ENCODE peak calls at places on chromosomes 11 and 22, in seven cellular contexts. O is mammary epithelial cell; F is brain microvascular endothelial cell; L is DND-41; Z is uterus; I is upper lobe of right lung; Y is CD8-positive, alpha-beta T cell. D is an unnamed sample.

GRCh38 chr11:34405079-34405858 is 33.5 kb upstream of the CAT start:
- DNase-seq in O (peak), F (peak), L (no peak), Z (no peak), I (no peak), Y (no peak), D (peak)

GRCh38 chr11:68090706-68091105 is 30.5 kb downstream of the CHKA start:
- DNase-seq in O (no peak), F (peak), L (no peak), Z (no peak), I (no peak), Y (no peak), D (peak)

GRCh38 chr11:48036466-48036865 is 56.1 kb downstream of the PTPRJ start:
- DNase-seq in O (no peak), F (no peak), L (no peak), Z (no peak), I (no peak), Y (no peak), D (no peak)

GRCh38 chr11:130426223-130427048 is 2.0 kb downstream of the ADAMTS8 start:
- DNase-seq in O (no peak), F (no peak), L (no peak), Z (no peak), I (no peak), Y (no peak), D (no peak)

GRCh38 chr11:8232849-8233606 is 30.6 kb downstream of the LMO1 start:
- DNase-seq in O (no peak), F (no peak), L (no peak), Z (no peak), I (peak), Y (no peak), D (no peak)

GRCh38 chr11:71311928-71312510 is 59.6 kb upstream of the SHANK2 start:
- DNase-seq in O (no peak), F (no peak), L (no peak), Z (no peak), I (peak), Y (no peak), D (no peak)

GRCh38 chr22:31569126-31569525 is 72.8 kb downstream of the SFI1 start:
- DNase-seq in O (no peak), F (no peak), L (no peak), Z (no peak), I (no peak), Y (no peak), D (no peak)

GRCh38 chr22:39932918-39933649 is 27.1 kb upstream of the TMA7B start:
- DNase-seq in O (no peak), F (no peak), L (peak), Z (no peak), I (no peak), Y (peak), D (peak)

GRCh38 chr22:23834830-23835772 is 3.7 kb downstream of the DERL3 start:
- DNase-seq in O (no peak), F (no peak), L (no peak), Z (no peak), I (peak), Y (no peak), D (no peak)

GRCh38 chr11:61160487-61161189 is 588 bp downstream of the VPS37C start:
- DNase-seq in O (no peak), F (no peak), L (no peak), Z (no peak), I (no peak), Y (no peak), D (no peak)

GRCh38 chr22:26568207-26568706 is 21.7 kb downstream of the TPST2 start:
- DNase-seq in O (peak), F (no peak), L (no peak), Z (no peak), I (no peak), Y (no peak), D (no peak)

GRCh38 chr22:48492371-48493320 is 1335.0 kb downstream of the BRD1 start:
- DNase-seq in O (peak), F (peak), L (peak), Z (peak), I (peak), Y (no peak), D (peak)

GRCh38 chr11:86999859-87000753 is 37.6 kb upstream of the TMEM135 start:
- DNase-seq in O (peak), F (peak), L (no peak), Z (no peak), I (no peak), Y (no peak), D (no peak)

GRCh38 chr11:100923555-100923954 is 206.1 kb downstream of the PGR start:
- DNase-seq in O (no peak), F (peak), L (no peak), Z (no peak), I (no peak), Y (no peak), D (no peak)

GRCh38 chr11:114196994-114197702 is 99.1 kb upstream of the NNMT start:
- DNase-seq in O (no peak), F (no peak), L (no peak), Z (no peak), I (no peak), Y (no peak), D (no peak)

GRCh38 chr22:36409911-36410756 is 22.4 kb upstream of the MYH9 start:
- DNase-seq in O (peak), F (no peak), L (no peak), Z (peak), I (peak), Y (peak), D (peak)

GRCh38 chr11:97111559-97111958 is 721.7 kb downstream of the JRKL start:
- DNase-seq in O (no peak), F (no peak), L (no peak), Z (no peak), I (no peak), Y (no peak), D (no peak)

GRCh38 chr22:21450320-21450831 is 16.8 kb upstream of the TMEM191C start:
- DNase-seq in O (no peak), F (no peak), L (no peak), Z (no peak), I (peak), Y (no peak), D (no peak)

GRCh38 chr11:13160302-13160701 is 117.3 kb upstream of the BMAL1 start:
- DNase-seq in O (peak), F (no peak), L (no peak), Z (no peak), I (no peak), Y (no peak), D (no peak)

GRCh38 chr11:10158461-10158860 is 135.6 kb downstream of the SBF2 start:
- DNase-seq in O (peak), F (no peak), L (no peak), Z (no peak), I (no peak), Y (no peak), D (no peak)

GRCh38 chr11:102226702-102227101 is 90.6 kb upstream of the BIRC3 start:
- DNase-seq in O (peak), F (peak), L (no peak), Z (no peak), I (no peak), Y (no peak), D (no peak)
- H3K4me3 ChIP-seq in O (peak), F (peak), L (no peak), Z (no peak), I (no peak), Y (no peak), D (no peak)

GRCh38 chr11:109043318-109043717 is 378.4 kb downstream of the DDX10 start:
- DNase-seq in O (no peak), F (no peak), L (no peak), Z (no peak), I (no peak), Y (no peak), D (peak)

GRCh38 chr11:109041876-109042275 is 377.0 kb downstream of the DDX10 start:
- DNase-seq in O (no peak), F (peak), L (no peak), Z (no peak), I (no peak), Y (no peak), D (no peak)

GRCh38 chr11:109039611-109040010 is 374.7 kb downstream of the DDX10 start:
- DNase-seq in O (peak), F (no peak), L (no peak), Z (no peak), I (no peak), Y (no peak), D (no peak)

GRCh38 chr11:109037856-109038780 is 373.2 kb downstream of the DDX10 start:
- DNase-seq in O (peak), F (peak), L (no peak), Z (peak), I (no peak), Y (no peak), D (no peak)

GRCh38 chr11:109040303-109040702 is 375.4 kb downstream of the DDX10 start:
- DNase-seq in O (no peak), F (no peak), L (no peak), Z (no peak), I (no peak), Y (no peak), D (peak)
- TF ChIP-seq CTCF in O (no peak), F (peak), L (peak), Z (no peak), I (no peak), Y (no peak), D (peak)

GRCh38 chr22:49866646-49867045 is 13.0 kb downstream of the ZBED4 start:
- DNase-seq in O (no peak), F (no peak), L (no peak), Z (no peak), I (no peak), Y (no peak), D (no peak)

GRCh38 chr22:49867303-49868250 is 13.9 kb downstream of the ZBED4 start:
- DNase-seq in O (no peak), F (no peak), L (no peak), Z (no peak), I (peak), Y (no peak), D (no peak)

GRCh38 chr22:49863936-49864335 is 10.3 kb downstream of the ZBED4 start:
- DNase-seq in O (no peak), F (no peak), L (peak), Z (no peak), I (no peak), Y (no peak), D (no peak)

GRCh38 chr22:49866134-49866533 is 12.5 kb downstream of the ZBED4 start:
- DNase-seq in O (no peak), F (no peak), L (no peak), Z (no peak), I (no peak), Y (no peak), D (no peak)

GRCh38 chr22:49865156-49865555 is 11.5 kb downstream of the ZBED4 start:
- DNase-seq in O (no peak), F (no peak), L (no peak), Z (no peak), I (peak), Y (no peak), D (no peak)
- H3K4me3 ChIP-seq in O (no peak), F (no peak), L (no peak), Z (no peak), I (no peak), Y (no peak), D (no peak)

GRCh38 chr11:365831-366230 is 3.5 kb upstream of the B4GALNT4 start:
- DNase-seq in O (no peak), F (no peak), L (no peak), Z (no peak), I (peak), Y (no peak), D (no peak)

GRCh38 chr11:364991-365390 is 4.3 kb upstream of the B4GALNT4 start:
- DNase-seq in O (no peak), F (no peak), L (no peak), Z (no peak), I (peak), Y (no peak), D (no peak)

GRCh38 chr11:362642-363442 is 6.5 kb upstream of the B4GALNT4 start:
- DNase-seq in O (no peak), F (no peak), L (no peak), Z (peak), I (peak), Y (no peak), D (no peak)

GRCh38 chr11:360326-361280 is 8.7 kb upstream of the B4GALNT4 start:
- DNase-seq in O (no peak), F (no peak), L (no peak), Z (peak), I (no peak), Y (no peak), D (no peak)

GRCh38 chr11:363948-364761 is 5.1 kb upstream of the B4GALNT4 start:
- DNase-seq in O (peak), F (no peak), L (peak), Z (peak), I (peak), Y (peak), D (peak)
- TF ChIP-seq CTCF in O (peak), F (peak), L (peak), Z (peak), I (peak), Y (peak), D (peak)

GRCh38 chr11:111762526-111762925 is 3.7 kb downstream of the PPP2R1B start:
- DNase-seq in O (no peak), F (no peak), L (no peak), Z (no peak), I (no peak), Y (no peak), D (no peak)

GRCh38 chr11:111762981-111763643 is 3.1 kb downstream of the PPP2R1B start:
- DNase-seq in O (no peak), F (no peak), L (no peak), Z (no peak), I (no peak), Y (no peak), D (no peak)

GRCh38 chr11:111765984-111766833 is at the start of gene PPP2R1B:
- DNase-seq in O (peak), F (peak), L (peak), Z (peak), I (peak), Y (peak), D (peak)

GRCh38 chr11:111765320-111765983 is 737 bp downstream of the PPP2R1B start:
- DNase-seq in O (peak), F (no peak), L (no peak), Z (no peak), I (no peak), Y (no peak), D (no peak)

GRCh38 chr11:111764621-111765020 is 1.6 kb downstream of the PPP2R1B start:
- DNase-seq in O (peak), F (no peak), L (no peak), Z (no peak), I (no peak), Y (no peak), D (no peak)
- H3K4me3 ChIP-seq in O (peak), F (peak), L (no peak), Z (no peak), I (peak), Y (no peak), D (peak)

GRCh38 chr11:85673422-85673821 is 8.5 kb upstream of the CREBZF start:
- DNase-seq in O (no peak), F (no peak), L (no peak), Z (no peak), I (no peak), Y (no peak), D (no peak)

GRCh38 chr11:85668157-85668556 is 3.2 kb upstream of the CREBZF start:
- DNase-seq in O (no peak), F (no peak), L (no peak), Z (no peak), I (no peak), Y (no peak), D (no peak)

GRCh38 chr11:85666687-85667086 is 1.8 kb upstream of the CREBZF start:
- DNase-seq in O (no peak), F (no peak), L (no peak), Z (no peak), I (no peak), Y (no peak), D (no peak)

DNA sequence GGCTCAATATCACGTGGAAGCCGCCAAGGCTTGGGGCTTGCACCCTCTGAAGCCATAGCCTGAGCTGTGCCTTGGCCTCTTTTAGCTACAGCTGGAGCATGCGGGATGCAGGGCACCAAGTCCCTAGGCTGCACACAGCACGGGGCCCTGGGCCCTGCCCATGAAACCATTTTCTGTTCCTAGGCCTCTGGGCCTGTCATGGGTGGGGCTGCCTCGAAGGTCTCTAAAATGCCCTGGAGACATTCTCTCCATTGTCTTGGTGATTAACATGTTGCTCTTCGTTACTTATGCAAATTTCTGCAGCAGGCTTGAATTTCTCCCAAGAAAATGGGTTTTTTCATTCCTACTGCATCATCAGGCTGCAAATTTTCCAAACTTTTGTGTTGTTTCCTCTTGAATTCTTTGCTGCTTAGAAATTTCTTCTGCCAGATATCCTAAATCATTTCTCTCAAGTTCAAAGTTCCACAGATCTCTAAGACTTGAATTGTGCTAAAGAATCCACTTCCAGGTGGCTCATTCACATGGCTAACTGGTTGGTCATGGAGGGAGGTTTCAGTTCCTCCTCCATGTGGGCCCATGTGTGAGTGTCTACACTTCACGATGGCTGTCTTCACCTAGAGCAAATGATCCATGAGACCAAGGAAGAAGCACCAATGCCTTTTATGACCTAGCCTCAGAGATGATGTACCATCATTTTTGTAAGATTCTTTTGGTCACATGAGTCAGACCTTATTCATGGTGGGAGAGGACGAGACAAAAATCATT is 7.4 kb upstream of the CREBZF start:
- DNase-seq in O (no peak), F (no peak), L (no peak), Z (no peak), I (no peak), Y (no peak), D (no peak)
- TF ChIP-seq CTCF in O (no peak), F (no peak), L (no peak), Z (no peak), I (no peak), Y (no peak), D (no peak)

GRCh38 chr11:1832989-1833365 is 1.8 kb upstream of the SYT8 start:
- DNase-seq in O (no peak), F (no peak), L (no peak), Z (no peak), I (no peak), Y (no peak), D (no peak)
- H3K4me3 ChIP-seq in O (no peak), F (no peak), L (no peak), Z (no peak), I (no peak), Y (no peak), D (no peak)